ENCODE peak calls at places on chromosome 7, in nine cellular contexts. M is CD4-positive, alpha-beta T cell; R is RWPE1; A is ovary; F is naive thymus-derived CD4-positive, alpha-beta T cell; Y is mesenchymal stem cell; S is fibroblast of lung; O is heart left ventricle; B is IMR-90. V is an unnamed sample.

GRCh38 chr7:69654381-69654780 is 56.1 kb downstream of the AUTS2 start:
- DNase-seq in B (no peak), S (peak), O (no peak), Y (no peak), F (no peak), R (no peak), M (no peak), A (no peak), V (no peak)

GRCh38 chr7:154975984-154976383 is 26.9 kb downstream of the PAXIP1 start:
- DNase-seq in Y (no peak), O (no peak), B (no peak), A (no peak), F (no peak), R (no peak), M (no peak), S (no peak), V (no peak)

GRCh38 chr7:5362466-5362865 is 61.2 kb downstream of the TNRC18 start:
- DNase-seq in A (no peak), Y (no peak), S (no peak), B (no peak), M (no peak), R (no peak), F (no peak), O (no peak), V (no peak)

GRCh38 chr7:150357277-150357676 is 11.3 kb upstream of the REPIN1 start:
- DNase-seq in Y (peak), F (peak), B (no peak), A (no peak), S (no peak), R (no peak), O (no peak), M (peak), V (no peak)

GRCh38 chr7:7201583-7202374 is 19.4 kb downstream of the C1GALT1 start:
- DNase-seq in O (no peak), A (no peak), B (no peak), Y (no peak), F (peak), M (peak), R (peak), S (no peak), V (no peak)

GRCh38 chr7:149846021-149846420 is 7.8 kb downstream of the ZNF862 start:
- DNase-seq in B (no peak), M (no peak), O (no peak), S (no peak), Y (no peak), F (no peak), A (no peak), R (no peak), V (no peak)

GRCh38 chr7:131003634-131004033 is 269.6 kb upstream of the KLF14 start:
- DNase-seq in O (no peak), B (no peak), S (no peak), R (no peak), Y (no peak), A (no peak), M (no peak), F (no peak), V (no peak)

GRCh38 chr7:137020351-137020750 is 151.9 kb downstream of the CHRM2 start:
- DNase-seq in S (no peak), R (no peak), B (peak), Y (no peak), F (no peak), O (no peak), A (no peak), M (no peak), V (no peak)

GRCh38 chr7:21059069-21059468 is 272.4 kb upstream of the SP8 start:
- DNase-seq in F (no peak), B (no peak), R (peak), S (no peak), M (no peak), Y (no peak), O (no peak), A (no peak), V (peak)

GRCh38 chr7:137975223-137975622 is 26.7 kb downstream of the CREB3L2 start:
- DNase-seq in F (no peak), S (peak), B (peak), O (peak), M (no peak), R (no peak), Y (peak), A (peak), V (no peak)

GRCh38 chr7:24825315-24825917 is 68.2 kb upstream of the GSDME start:
- DNase-seq in Y (peak), S (peak), O (no peak), B (no peak), R (peak), A (no peak), F (no peak), M (no peak), V (no peak)

GRCh38 chr7:73685311-73685710 is 1.9 kb downstream of the BUD23 start:
- DNase-seq in B (no peak), O (no peak), R (no peak), M (no peak), A (no peak), Y (no peak), F (no peak), S (no peak), V (no peak)

GRCh38 chr7:95636140-95636539 is 39.8 kb upstream of the PDK4 start:
- DNase-seq in F (no peak), R (peak), O (no peak), M (no peak), S (peak), B (no peak), Y (peak), A (no peak), V (peak)

GRCh38 chr7:106867641-106868351 is 2.7 kb downstream of the PIK3CG start:
- DNase-seq in R (no peak), A (no peak), F (no peak), S (no peak), B (no peak), M (no peak), Y (no peak), O (no peak), V (no peak)

GRCh38 chr7:28748934-28749584 is 209.1 kb downstream of the TRIL start:
- DNase-seq in S (no peak), Y (peak), O (no peak), B (peak), A (no peak), R (peak), F (no peak), M (no peak), V (no peak)

GRCh38 chr7:10815546-10815945 is 158.1 kb upstream of the PHF14 start:
- DNase-seq in F (no peak), S (no peak), B (no peak), R (no peak), M (no peak), O (no peak), Y (no peak), A (no peak), V (no peak)

GRCh38 chr7:108307246-108307982 is 148.8 kb downstream of the NRCAM start:
- DNase-seq in M (no peak), F (no peak), A (no peak), R (no peak), Y (no peak), B (no peak), O (no peak), S (no peak), V (no peak)

GRCh38 chr7:137953692-137954470 is 48.0 kb downstream of the CREB3L2 start:
- DNase-seq in R (peak), F (no peak), S (peak), B (peak), M (no peak), O (no peak), A (no peak), Y (peak), V (peak)

GRCh38 chr7:36600869-36601530 is 123.3 kb downstream of the AOAH start:
- DNase-seq in S (peak), M (no peak), F (no peak), A (no peak), R (peak), O (no peak), Y (peak), B (peak), V (peak)

GRCh38 chr7:28078036-28078901 is 102.3 kb downstream of the JAZF1 start:
- DNase-seq in B (peak), M (peak), F (peak), A (peak), O (no peak), Y (peak), R (peak), S (peak), V (no peak)

DNA sequence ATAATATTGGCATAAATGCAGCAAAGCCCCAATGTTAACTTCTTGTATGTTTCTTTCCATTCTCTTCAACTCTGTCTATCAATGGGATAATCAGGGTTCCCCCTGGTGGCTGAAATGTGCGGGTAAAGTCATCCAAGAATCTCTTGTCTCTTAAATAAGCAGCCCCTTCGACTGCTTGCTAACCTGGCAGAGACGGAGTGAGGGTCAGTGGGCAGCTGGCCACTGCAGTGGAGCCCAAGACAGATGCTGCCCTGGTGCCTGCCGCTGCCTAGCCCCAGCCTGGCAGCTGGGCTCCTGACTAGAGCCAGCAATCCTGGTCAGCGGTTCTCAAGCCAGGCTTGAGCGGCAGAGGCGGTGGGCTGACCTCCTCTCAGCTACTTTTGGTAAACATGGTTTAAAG is 248.9 kb downstream of the COBL start:
- DNase-seq in O (peak), Y (peak), B (peak), F (peak), M (peak), R (peak), A (peak), S (peak), V (no peak)
- H3K27ac ChIP-seq in O (no peak), Y (no peak), B (no peak), F (no peak), M (no peak), R (no peak), A (no peak), S (no peak), V (no peak)

GRCh38 chr7:1937252-1937605 is 267.2 kb downstream of the ELFN1 start:
- DNase-seq in R (no peak), O (no peak), M (no peak), A (no peak), B (no peak), F (no peak), Y (no peak), S (no peak), V (no peak)
- H3K27ac ChIP-seq in R (no peak), O (no peak), M (no peak), A (no peak), B (no peak), F (peak), Y (no peak), S (no peak), V (no peak)

DNA sequence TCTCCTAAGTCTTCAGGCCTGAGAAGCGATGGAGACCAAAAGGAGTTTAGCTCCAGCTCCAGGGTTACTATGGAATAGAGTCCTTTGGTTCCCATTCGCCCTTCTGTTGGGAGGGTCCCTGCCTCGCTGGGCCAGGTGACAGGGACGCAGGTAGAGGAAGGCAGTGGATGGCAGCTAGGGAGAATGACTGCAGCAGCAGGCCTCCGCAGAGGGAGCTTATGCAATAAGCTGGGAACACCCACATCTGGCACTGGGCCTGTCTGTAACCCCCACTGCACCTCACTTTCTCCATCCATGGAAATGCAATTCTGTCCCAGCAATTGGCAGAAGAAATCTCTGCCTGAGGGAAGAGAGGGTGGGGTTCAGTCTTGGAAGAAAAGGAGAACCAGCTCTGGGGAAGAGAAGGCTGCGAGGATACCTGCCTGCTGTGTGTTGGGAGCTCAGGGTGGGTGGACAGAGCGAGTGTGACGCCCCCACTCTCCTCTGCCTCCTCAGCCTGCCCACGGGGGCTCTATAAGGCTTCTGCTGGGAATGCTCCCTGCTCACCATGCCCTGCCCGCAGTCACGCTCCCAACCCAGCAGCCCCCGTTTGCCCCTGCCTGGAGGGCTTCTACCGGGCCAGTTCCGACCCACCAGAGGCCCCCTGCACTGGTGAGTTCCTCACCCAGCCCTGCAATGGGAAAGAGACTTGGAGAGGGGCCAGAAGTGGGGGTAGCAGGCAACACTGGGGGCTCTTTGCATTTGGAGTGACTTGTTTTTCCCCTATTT is 10.3 kb downstream of the EPHB6 start:
- DNase-seq in F (no peak), B (no peak), S (no peak), R (no peak), A (no peak), Y (no peak), M (no peak), O (no peak), V (no peak)
- H3K27ac ChIP-seq in F (no peak), B (no peak), S (no peak), R (peak), A (no peak), Y (no peak), M (no peak), O (no peak), V (no peak)

GRCh38 chr7:158085741-158086695 is 501.6 kb downstream of the PTPRN2 start:
- DNase-seq in O (no peak), M (no peak), A (no peak), B (no peak), F (no peak), Y (no peak), R (no peak), S (no peak), V (no peak)
- H3K27ac ChIP-seq in O (no peak), M (no peak), A (no peak), B (no peak), F (no peak), Y (no peak), R (no peak), S (no peak), V (no peak)

DNA sequence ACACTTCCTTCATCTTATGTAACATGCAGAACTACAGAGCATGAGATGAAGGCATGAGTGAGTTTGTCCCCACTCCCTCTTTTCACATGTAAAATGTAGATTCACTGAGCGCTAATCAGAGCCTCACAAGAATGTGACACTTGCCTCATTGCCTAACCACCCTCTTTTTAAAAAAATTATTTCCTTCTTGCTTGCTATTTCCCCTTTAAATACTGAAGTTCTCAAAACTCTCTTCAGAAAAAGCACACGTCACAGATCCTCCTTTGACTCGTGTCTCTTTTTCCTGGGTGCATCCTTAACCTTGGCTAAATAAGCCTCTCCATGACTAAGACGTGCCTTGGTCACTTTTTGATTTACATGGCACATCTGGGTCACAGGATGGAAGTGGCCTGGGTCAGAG is 121.3 kb upstream of the TARP start:
- DNase-seq in B (no peak), F (no peak), Y (no peak), M (no peak), A (no peak), R (no peak), S (no peak), O (no peak), V (no peak)
- H3K27ac ChIP-seq in B (no peak), F (no peak), Y (no peak), M (no peak), A (no peak), R (no peak), S (no peak), O (no peak), V (no peak)

GRCh38 chr7:116218051-116218645 is 7.8 kb downstream of the TES start:
- DNase-seq in M (no peak), S (peak), O (no peak), F (no peak), R (peak), B (peak), Y (peak), A (no peak), V (no peak)

GRCh38 chr7:116214921-116215320 is 4.6 kb downstream of the TES start:
- DNase-seq in A (no peak), Y (no peak), F (peak), S (no peak), M (no peak), R (no peak), B (no peak), O (no peak), V (no peak)

GRCh38 chr7:116213361-116214155 is 3.2 kb downstream of the TES start:
- DNase-seq in A (no peak), M (no peak), S (peak), F (no peak), B (no peak), O (peak), Y (peak), R (no peak), V (no peak)

GRCh38 chr7:116216956-116217570 is 6.7 kb downstream of the TES start:
- DNase-seq in O (no peak), R (no peak), F (no peak), S (peak), A (no peak), B (peak), M (no peak), Y (peak), V (no peak)

DNA sequence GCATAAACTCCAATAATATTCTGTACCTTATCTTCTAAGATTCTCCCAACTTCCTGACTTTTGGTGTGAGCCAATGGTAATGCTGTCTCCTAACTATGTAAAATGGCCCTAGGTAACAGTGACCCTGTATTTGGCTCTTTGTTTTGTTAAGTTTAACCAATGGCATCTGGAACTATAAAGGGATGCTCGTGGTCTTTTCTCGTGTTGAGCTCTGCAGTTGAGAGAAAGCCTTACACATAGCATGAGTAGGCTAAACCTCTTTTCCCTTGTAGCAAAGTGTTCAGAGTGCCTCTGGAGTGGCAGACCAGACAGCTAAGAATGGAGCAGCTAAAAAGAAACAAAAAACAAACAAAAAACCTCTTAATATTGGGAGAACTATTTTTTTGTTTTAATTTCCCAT is 5.2 kb downstream of the TES start:
- DNase-seq in A (no peak), R (no peak), B (no peak), O (no peak), Y (no peak), S (no peak), M (no peak), F (no peak), V (no peak)
- H3K27ac ChIP-seq in A (no peak), R (no peak), B (no peak), O (no peak), Y (no peak), S (no peak), M (no peak), F (peak), V (peak)

DNA sequence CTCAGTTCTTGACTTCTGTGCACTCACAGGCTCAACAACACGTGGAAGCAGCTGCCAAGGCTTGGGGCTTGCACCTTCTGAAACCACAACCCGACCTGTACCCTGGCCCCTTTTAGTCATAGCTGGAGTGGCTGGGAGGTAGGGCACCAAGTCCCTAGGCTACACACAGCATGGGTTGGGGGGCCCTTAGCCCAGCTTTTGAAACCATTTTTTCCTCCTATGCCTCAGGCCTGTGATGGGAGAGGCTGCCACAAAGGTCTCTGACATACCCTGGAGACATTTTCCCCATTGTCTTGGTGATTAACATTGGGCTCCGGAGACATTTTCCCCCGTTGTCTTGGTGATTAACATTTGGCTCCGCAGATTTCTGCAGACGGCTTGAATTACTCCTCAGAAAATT is 38.6 kb downstream of the RALA start:
- DNase-seq in B (no peak), R (no peak), F (no peak), A (no peak), Y (no peak), S (no peak), O (no peak), M (no peak), V (no peak)
- H3K27ac ChIP-seq in B (no peak), R (no peak), F (no peak), A (no peak), Y (no peak), S (no peak), O (no peak), M (no peak), V (no peak)

DNA sequence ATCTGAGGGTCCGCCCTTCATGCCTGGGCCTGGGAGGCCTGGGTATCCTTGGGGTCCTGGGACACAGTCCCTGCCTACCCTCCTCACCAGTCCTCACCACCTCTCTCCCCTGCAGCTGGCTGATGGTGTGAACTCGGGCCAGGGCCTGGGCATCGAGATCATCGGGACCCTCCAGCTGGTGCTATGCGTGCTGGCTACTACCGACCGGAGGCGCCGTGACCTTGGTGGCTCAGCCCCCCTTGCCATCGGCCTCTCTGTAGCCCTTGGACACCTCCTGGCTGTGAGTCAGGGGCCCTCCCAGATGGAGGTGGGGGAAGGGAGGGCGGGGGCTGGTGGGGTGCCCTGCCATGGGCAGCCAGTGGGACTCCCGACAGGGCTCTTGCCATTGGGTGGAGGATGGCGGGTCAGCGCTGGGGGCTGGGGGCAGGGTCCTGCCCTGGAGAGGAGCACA is 10.3 kb downstream of the AQP1 start:
- DNase-seq in M (no peak), O (peak), Y (no peak), R (no peak), F (no peak), A (peak), S (no peak), B (no peak), V (no peak)
- H3K27ac ChIP-seq in M (no peak), O (peak), Y (no peak), R (peak), F (no peak), A (no peak), S (no peak), B (no peak), V (no peak)